ENCODE peak calls at places on chromosomes 13 and 19, in nine cellular contexts. G is HT-29; F is mucosa of descending colon; H is pancreas; Q is omental fat pad; V is T1000; C is M059J; U is amygdala; E is stimulated activated CD4-positive, alpha-beta T cell treated with anti-CD3 and anti-CD28 coated beads, TNF-alpha, amount 100 ng/mL, for 1 hour. Y is an unnamed sample.

GRCh38 chr19:3508771-3509535 is 2.8 kb downstream of the FZR1 start:
- DNase-seq in C (peak; percentile 49), H (no peak), G (no peak), U (no peak), V (no peak), F (no peak), E (no peak), Q (no peak), Y (no peak)

GRCh38 chr19:54315956-54316355 is 3.0 kb upstream of the LILRA5 start:
- DNase-seq in E (no peak), U (no peak), G (no peak), Q (no peak), F (no peak), H (no peak), V (no peak), C (no peak), Y (no peak)

GRCh38 chr19:38731654-38732301 is 12.5 kb downstream of the CAPN12 start:
- DNase-seq in F (peak; percentile 74), U (no peak), G (peak; percentile 63), Q (no peak), C (no peak), V (no peak), H (peak; percentile 88), E (no peak), Y (no peak)

GRCh38 chr13:112716461-112716820 is 26.6 kb downstream of the ATP11A start:
- DNase-seq in H (no peak), V (no peak), G (no peak), U (no peak), C (no peak), Q (no peak), F (no peak), E (no peak), Y (no peak)

GRCh38 chr13:79803939-79804487 is 323.1 kb downstream of the NDFIP2 start:
- DNase-seq in Q (no peak), C (no peak), H (no peak), G (no peak), V (no peak), U (no peak), F (no peak), E (no peak), Y (no peak)

GRCh38 chr19:2371656-2372055 is 11.6 kb downstream of the TMPRSS9 start:
- DNase-seq in Q (no peak), C (peak; percentile 88), H (no peak), U (no peak), V (peak; percentile 35), E (no peak), G (no peak), F (no peak), Y (no peak)

GRCh38 chr13:43546821-43547220 is 240.0 kb downstream of the ENOX1 start:
- DNase-seq in U (no peak), F (no peak), C (no peak), Q (no peak), G (no peak), H (no peak), V (no peak), E (no peak), Y (no peak)

GRCh38 chr19:32676186-32676894 is 692 bp downstream of the RGS9BP start:
- DNase-seq in Q (no peak), E (no peak), H (peak; percentile 84), F (peak; percentile 65), C (no peak), V (no peak), U (no peak), G (no peak), Y (peak; percentile 11)

GRCh38 chr19:30540671-30541210 is 168.6 kb downstream of the ZNF536 start:
- DNase-seq in Q (no peak), E (no peak), G (no peak), U (no peak), C (no peak), H (no peak), F (no peak), V (no peak), Y (no peak)

GRCh38 chr19:33392341-33393285 is 19.1 kb downstream of the CEBPG start:
- DNase-seq in E (no peak), V (no peak), H (peak; percentile 92), F (peak; percentile 69), G (no peak), C (no peak), Q (no peak), U (no peak), Y (no peak)

GRCh38 chr19:3389876-3390361 is 23.5 kb downstream of the NFIC start:
- DNase-seq in C (peak; percentile 67), F (no peak), H (peak; percentile 88), G (no peak), E (no peak), V (no peak), Q (no peak), U (no peak), Y (no peak)

GRCh38 chr13:51906581-51906980 is 44.8 kb downstream of the CCDC70 start:
- DNase-seq in E (no peak), G (no peak), U (no peak), Q (no peak), H (no peak), C (peak; percentile 8), V (no peak), F (no peak), Y (no peak)

GRCh38 chr19:49984491-49984890 is 23.5 kb upstream of the SIGLEC11 start:
- DNase-seq in Q (no peak), G (no peak), H (no peak), E (no peak), V (no peak), F (no peak), C (no peak), U (no peak), Y (no peak)

GRCh38 chr19:49676136-49676689 is 858 bp upstream of the PRMT1 start:
- DNase-seq in F (peak; percentile 86), E (peak; percentile 24), Q (no peak), U (peak; percentile 86), V (no peak), C (peak; percentile 86), H (peak; percentile 85), G (no peak), Y (no peak)

GRCh38 chr19:28694812-28695211 is 518.1 kb downstream of the UQCRFS1 start:
- DNase-seq in C (no peak), F (no peak), Q (no peak), G (no peak), U (no peak), V (no peak), H (no peak), E (no peak), Y (no peak)

GRCh38 chr13:76438050-76438449 is 448.2 kb downstream of the KCTD12 start:
- DNase-seq in F (no peak), E (no peak), U (no peak), V (no peak), Q (no peak), G (no peak), C (peak; percentile 2), H (no peak), Y (no peak)

GRCh38 chr19:38336638-38337359 is 1.2 kb downstream of the CATSPERG start:
- DNase-seq in E (peak; percentile 90), V (peak; percentile 93), H (peak; percentile 98), C (peak; percentile 83), U (peak; percentile 92), Q (peak; percentile 85), G (peak; percentile 100), F (peak; percentile 98), Y (peak; percentile 95)

GRCh38 chr13:113077953-113078894 is 27.4 kb upstream of the F7 start:
- DNase-seq in G (no peak), U (no peak), C (no peak), V (no peak), F (no peak), Q (no peak), H (peak; percentile 50), E (no peak), Y (no peak)

GRCh38 chr13:32878172-32878571 is 138.1 kb upstream of the KL start:
- DNase-seq in G (peak; percentile 71), V (no peak), Q (no peak), H (no peak), U (no peak), E (no peak), F (no peak), C (peak; percentile 80), Y (no peak)

GRCh38 chr13:54636231-54636630 is 1607.6 kb downstream of the OLFM4 start:
- DNase-seq in C (no peak), F (no peak), V (no peak), H (no peak), E (no peak), Q (no peak), G (no peak), U (no peak), Y (no peak)

GRCh38 chr13:76795701-76796695 is 90.2 kb downstream of the KCTD12 start:
- DNase-seq in H (no peak), C (peak; percentile 15), E (no peak), V (no peak), F (no peak), G (peak; percentile 68), Q (no peak), U (no peak), Y (no peak)

GRCh38 chr19:51129716-51130115 is 5.0 kb downstream of the SIGLEC9 start:
- DNase-seq in V (no peak), Q (no peak), H (no peak), F (no peak), C (no peak), E (no peak), U (no peak), G (no peak), Y (no peak)

GRCh38 chr13:75285310-75285709 is 196.7 kb downstream of the TBC1D4 start:
- DNase-seq in C (no peak), H (no peak), V (no peak), Q (no peak), F (no peak), U (no peak), G (no peak), E (no peak), Y (no peak)

GRCh38 chr13:114038900-114039299 is 65.0 kb upstream of the C13orf46 start:
- DNase-seq in V (no peak), C (no peak), E (no peak), F (no peak), H (no peak), Q (no peak), U (peak; percentile 33), G (no peak), Y (no peak)

GRCh38 chr19:5228932-5229777 is 111.5 kb downstream of the PTPRS start:
- DNase-seq in F (peak; percentile 29), C (no peak), Q (no peak), H (peak; percentile 53), E (no peak), V (no peak), U (no peak), G (no peak), Y (no peak)

GRCh38 chr13:66887088-66887487 is 343.0 kb downstream of the PCDH9 start:
- DNase-seq in G (no peak), Q (no peak), V (no peak), E (no peak), H (no peak), U (peak; percentile 9), F (no peak), C (no peak), Y (no peak)